ENCODE peak calls at places on chromosomes 12 and 14, in five cellular contexts. N is EL, U is GM12865, K is astrocyte of the hippocampus, J is posterior cingulate gyrus. V is an unnamed sample.

GRCh38 chr14:52961060-52961639 is 10.3 kb upstream of the FERMT2 start:
- DNase-seq in N (peak; percentile 70), U (peak; percentile 83), K (peak; percentile 47), J (peak; percentile 13), V (peak; percentile 78)

GRCh38 chr12:12645485-12645884 is 33.8 kb downstream of the CREBL2 start:
- DNase-seq in N (peak; percentile 46), U (peak; percentile 80), J (no peak), K (no peak), V (peak; percentile 71)

GRCh38 chr14:47300801-47301200 is 374.6 kb downstream of the MDGA2 start:
- DNase-seq in U (no peak), J (no peak), K (peak; percentile 62), N (no peak), V (no peak)

GRCh38 chr12:76202621-76203020 is 118.1 kb upstream of the NAP1L1 start:
- DNase-seq in U (no peak), J (no peak), N (no peak), K (no peak), V (no peak)

GRCh38 chr14:31543969-31544799 is 17.0 kb upstream of the NUBPL start:
- DNase-seq in N (no peak), K (peak; percentile 7), U (peak; percentile 37), J (no peak), V (peak; percentile 42)

GRCh38 chr14:24837280-24838046 is 203.5 kb upstream of the GZMB start:
- DNase-seq in U (no peak), J (no peak), N (peak; percentile 67), K (peak; percentile 28), V (peak; percentile 10)

GRCh38 chr12:31837913-31838312 is 109.1 kb upstream of the AMN1 start:
- DNase-seq in U (no peak), N (no peak), K (no peak), J (no peak), V (no peak)

GRCh38 chr14:91186515-91187066 is 57.9 kb downstream of the GPR68 start:
- DNase-seq in N (peak; percentile 61), J (no peak), U (no peak), K (no peak), V (peak; percentile 78)

GRCh38 chr14:65847065-65847847 is 434.7 kb downstream of the FUT8 start:
- DNase-seq in U (peak; percentile 75), J (no peak), N (no peak), K (no peak), V (peak; percentile 6)

GRCh38 chr12:42326466-42327226 is 679 bp downstream of the PPHLN1 start:
- DNase-seq in J (peak; percentile 10), K (peak; percentile 91), U (peak; percentile 28), N (peak; percentile 35), V (peak; percentile 49)

GRCh38 chr14:103538291-103539055 is 9.5 kb downstream of the TRMT61A start:
- DNase-seq in U (no peak), J (no peak), N (no peak), K (no peak), V (no peak)

GRCh38 chr12:102300824-102301461 is 103.3 kb upstream of the PMCH start:
- DNase-seq in N (peak; percentile 64), U (peak; percentile 81), J (no peak), K (peak; percentile 39), V (peak; percentile 73)

GRCh38 chr12:26971963-26972362 is 33.7 kb downstream of the FGFR1OP2 start:
- DNase-seq in N (no peak), U (peak; percentile 86), J (no peak), K (peak; percentile 4), V (no peak)

GRCh38 chr14:79997509-79998210 is 213.6 kb downstream of the DIO2 start:
- DNase-seq in J (no peak), U (no peak), N (no peak), K (no peak), V (no peak)